ENCODE peak calls at places on chromosomes 4 and X, in four cellular contexts. One of them, this sample, is unnamed.

GRCh38 chr4:153497091-153497531 is 31.0 kb downstream of the TMEM131L start:
- DNase-seq in NCI-H345: no peak
- DNase-seq in CD4-positive, alpha-beta memory T cell: peak; percentile 63
- DNase-seq in AG08396: no peak
- DNase-seq in this sample: no peak

GRCh38 chrX:153726286-153727107 is 1.8 kb downstream of the ABCD1 start:
- DNase-seq in NCI-H345: peak; percentile 15
- DNase-seq in CD4-positive, alpha-beta memory T cell: peak; percentile 30
- DNase-seq in AG08396: peak; percentile 55
- DNase-seq in this sample: no peak

GRCh38 chr4:137510866-137511265 is 21.4 kb downstream of the PCDH18 start:
- DNase-seq in NCI-H345: peak; percentile 33
- DNase-seq in CD4-positive, alpha-beta memory T cell: no peak
- DNase-seq in AG08396: peak; percentile 66
- DNase-seq in this sample: peak; percentile 57

GRCh38 chr4:61831987-61832386 is 631.9 kb downstream of the ADGRL3 start:
- DNase-seq in NCI-H345: peak; percentile 20
- DNase-seq in CD4-positive, alpha-beta memory T cell: no peak
- DNase-seq in AG08396: no peak
- DNase-seq in this sample: no peak

GRCh38 chr4:182863501-182863900 is 53.7 kb downstream of the DCTD start:
- DNase-seq in NCI-H345: peak; percentile 36
- DNase-seq in CD4-positive, alpha-beta memory T cell: no peak
- DNase-seq in AG08396: no peak
- DNase-seq in this sample: no peak

GRCh38 chrX:47873123-47873522 is 36.4 kb downstream of the ZNF81 start:
- DNase-seq in NCI-H345: no peak
- DNase-seq in CD4-positive, alpha-beta memory T cell: no peak
- DNase-seq in AG08396: no peak
- DNase-seq in this sample: no peak

GRCh38 chr4:56641494-56642051 is 39.5 kb downstream of the HOPX start:
- DNase-seq in NCI-H345: no peak
- DNase-seq in CD4-positive, alpha-beta memory T cell: no peak
- DNase-seq in AG08396: peak; percentile 70
- DNase-seq in this sample: peak; percentile 68

GRCh38 chr4:70360460-70360859 is at the start of gene SMR3A:
- DNase-seq in NCI-H345: no peak
- DNase-seq in CD4-positive, alpha-beta memory T cell: no peak
- DNase-seq in AG08396: no peak
- DNase-seq in this sample: no peak

GRCh38 chrX:152658302-152658701 is 20.6 kb downstream of the GABRQ start:
- DNase-seq in NCI-H345: no peak
- DNase-seq in CD4-positive, alpha-beta memory T cell: no peak
- DNase-seq in AG08396: no peak
- DNase-seq in this sample: no peak

GRCh38 chrX:9704876-9705465 is 60.7 kb downstream of the GPR143 start:
- DNase-seq in NCI-H345: no peak
- DNase-seq in CD4-positive, alpha-beta memory T cell: no peak
- DNase-seq in AG08396: no peak
- DNase-seq in this sample: no peak